ENCODE peak calls at places on chromosomes 2 and 18, in nine cellular contexts. W, X, Y, H, V, T, N, M and R are unnamed samples.

GRCh38 chr2:8500124-8501054 is 181.5 kb upstream of the ID2 start:
- ATAC-seq in W (peak; percentile 14), X (peak; percentile 91), Y (no peak), H (no peak), V (peak; percentile 77), T (no peak), N (no peak), M (peak; percentile 86), R (peak; percentile 60)

GRCh38 chr2:201262718-201263117 is 2.4 kb downstream of the CASP8 start:
- ATAC-seq in W (no peak), X (no peak), Y (no peak), H (no peak), V (no peak), T (no peak), N (no peak), M (no peak), R (no peak)

GRCh38 chr2:180071797-180072196 is 64.7 kb upstream of the CWC22 start:
- ATAC-seq in W (no peak), X (no peak), Y (no peak), H (no peak), V (no peak), T (no peak), N (no peak), M (no peak), R (no peak)

GRCh38 chr2:218260742-218261423 is at the start of gene GPBAR1:
- ATAC-seq in W (peak; percentile 11), X (peak; percentile 36), Y (peak; percentile 57), H (no peak), V (peak; percentile 51), T (no peak), N (no peak), M (peak; percentile 51), R (no peak)

GRCh38 chr18:49797995-49798394 is 15.3 kb downstream of the ACAA2 start:
- ATAC-seq in W (no peak), X (no peak), Y (no peak), H (no peak), V (no peak), T (no peak), N (no peak), M (no peak), R (no peak)

GRCh38 chr2:985317-985898 is 34.8 kb downstream of the SNTG2 start:
- ATAC-seq in W (no peak), X (no peak), Y (no peak), H (no peak), V (no peak), T (no peak), N (no peak), M (no peak), R (no peak)

GRCh38 chr2:54602736-54603322 is 120.6 kb upstream of the EML6 start:
- ATAC-seq in W (no peak), X (no peak), Y (no peak), H (peak; percentile 43), V (peak; percentile 4), T (peak; percentile 1), N (peak; percentile 54), M (no peak), R (no peak)

GRCh38 chr2:62219407-62220159 is 23.7 kb downstream of the B3GNT2 start:
- ATAC-seq in W (no peak), X (no peak), Y (no peak), H (peak; percentile 10), V (no peak), T (no peak), N (no peak), M (no peak), R (no peak)

GRCh38 chr2:101306410-101306809 is 2.1 kb downstream of the RNF149 start:
- ATAC-seq in W (no peak), X (no peak), Y (no peak), H (no peak), V (no peak), T (no peak), N (no peak), M (no peak), R (no peak)

GRCh38 chr2:216829533-216829932 is 30.3 kb downstream of the TNP1 start:
- ATAC-seq in W (peak; percentile 72), X (peak; percentile 99), Y (no peak), H (no peak), V (no peak), T (peak; percentile 97), N (peak; percentile 80), M (no peak), R (peak; percentile 77)

GRCh38 chr2:18123577-18123976 is 245.1 kb downstream of the KCNS3 start:
- ATAC-seq in W (no peak), X (no peak), Y (no peak), H (peak; percentile 66), V (no peak), T (no peak), N (no peak), M (no peak), R (no peak)

GRCh38 chr2:152406119-152406835 is 71.3 kb downstream of the FMNL2 start:
- ATAC-seq in W (no peak), X (no peak), Y (no peak), H (peak; percentile 73), V (no peak), T (no peak), N (no peak), M (no peak), R (no peak)

GRCh38 chr18:39675358-39675757 is 2109.8 kb upstream of the CELF4 start:
- ATAC-seq in W (peak; percentile 52), X (no peak), Y (no peak), H (no peak), V (no peak), T (peak; percentile 16), N (peak; percentile 53), M (peak; percentile 56), R (no peak)

GRCh38 chr2:33482518-33482917 is 6.1 kb downstream of the RASGRP3 start:
- ATAC-seq in W (no peak), X (no peak), Y (no peak), H (no peak), V (no peak), T (peak; percentile 62), N (no peak), M (no peak), R (no peak)

GRCh38 chr2:207265849-207266248 is 100.1 kb upstream of the KLF7 start:
- ATAC-seq in W (no peak), X (no peak), Y (no peak), H (no peak), V (no peak), T (no peak), N (no peak), M (no peak), R (no peak)

GRCh38 chr2:39380525-39381150 is 56.4 kb downstream of the MAP4K3 start:
- ATAC-seq in W (peak; percentile 27), X (no peak), Y (no peak), H (no peak), V (peak; percentile 45), T (peak; percentile 47), N (peak; percentile 22), M (peak; percentile 26), R (peak; percentile 19)

GRCh38 chr2:105517814-105518705 is 119.2 kb upstream of the FHL2 start:
- ATAC-seq in W (peak; percentile 41), X (peak; percentile 91), Y (no peak), H (no peak), V (no peak), T (peak; percentile 76), N (peak; percentile 58), M (no peak), R (peak; percentile 30)

DNA sequence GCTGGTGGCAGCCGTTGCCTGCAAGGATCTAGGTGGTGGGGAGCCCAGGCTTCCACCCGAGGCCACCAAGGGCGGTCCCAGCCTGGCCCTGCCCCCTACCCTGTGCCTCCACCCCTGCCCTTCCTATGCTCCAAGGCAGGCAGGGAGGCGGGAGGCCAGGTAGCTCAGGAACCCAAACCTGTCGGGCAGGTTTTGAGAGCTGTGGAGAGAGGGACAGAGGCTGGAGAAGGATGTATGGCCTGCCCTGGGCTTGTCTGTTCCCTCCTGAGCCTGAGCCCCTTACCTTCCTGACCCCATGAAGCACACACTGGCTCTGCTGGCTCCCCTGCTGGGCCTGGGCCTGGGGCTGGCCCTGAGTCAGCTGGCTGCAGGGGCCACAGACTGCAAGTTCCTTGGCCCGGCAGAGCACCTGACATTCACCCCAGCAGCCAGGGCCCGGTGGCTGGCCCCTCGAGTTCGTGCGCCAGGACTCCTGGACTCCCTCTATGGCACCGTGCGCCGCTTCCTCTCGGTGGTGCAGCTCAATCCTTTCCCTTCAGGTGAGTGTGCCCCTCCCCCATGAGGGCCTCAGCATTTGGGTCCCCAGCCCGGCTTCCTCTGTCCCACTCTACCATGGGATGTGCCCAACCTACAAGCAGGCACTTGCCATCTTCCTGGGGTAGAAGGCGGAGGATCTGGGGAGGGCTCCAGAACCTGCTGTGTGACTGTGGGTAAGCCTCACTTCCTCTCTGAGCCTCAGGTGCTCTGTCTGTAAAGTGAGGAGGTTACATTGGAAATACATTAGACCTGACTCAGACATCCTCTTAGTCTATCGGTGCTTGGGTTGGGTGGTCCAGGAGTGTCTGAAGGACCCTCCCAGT is at the start of gene PROM2:
- ATAC-seq in W (peak; percentile 13), X (peak; percentile 41), Y (peak; percentile 80), H (no peak), V (no peak), T (peak; percentile 28), N (no peak), M (no peak), R (no peak)
- TF ChIP-seq POLR2A in W (no peak), X (no peak), Y (no peak), H (no peak), V (no peak), T (no peak), N (no peak), M (no peak), R (no peak)

GRCh38 chr2:73111300-73112025 is 1.3 kb downstream of the RAB11FIP5 start:
- ATAC-seq in W (peak; percentile 14), X (peak; percentile 42), Y (peak; percentile 54), H (no peak), V (peak; percentile 65), T (peak; percentile 29), N (peak; percentile 2), M (peak; percentile 46), R (no peak)
- H3K27ac ChIP-seq in W (peak overlapping the region; percentile 88), X (peak overlapping the region; percentile 29), Y (peak overlapping the region; percentile 91), H (no peak overlapping the region), V (peak overlapping the region; percentile 86), T (peak overlapping the region; percentile 81), N (peak overlapping the region; percentile 90), M (peak overlapping the region; percentile 53), R (peak overlapping the region; percentile 93)

DNA sequence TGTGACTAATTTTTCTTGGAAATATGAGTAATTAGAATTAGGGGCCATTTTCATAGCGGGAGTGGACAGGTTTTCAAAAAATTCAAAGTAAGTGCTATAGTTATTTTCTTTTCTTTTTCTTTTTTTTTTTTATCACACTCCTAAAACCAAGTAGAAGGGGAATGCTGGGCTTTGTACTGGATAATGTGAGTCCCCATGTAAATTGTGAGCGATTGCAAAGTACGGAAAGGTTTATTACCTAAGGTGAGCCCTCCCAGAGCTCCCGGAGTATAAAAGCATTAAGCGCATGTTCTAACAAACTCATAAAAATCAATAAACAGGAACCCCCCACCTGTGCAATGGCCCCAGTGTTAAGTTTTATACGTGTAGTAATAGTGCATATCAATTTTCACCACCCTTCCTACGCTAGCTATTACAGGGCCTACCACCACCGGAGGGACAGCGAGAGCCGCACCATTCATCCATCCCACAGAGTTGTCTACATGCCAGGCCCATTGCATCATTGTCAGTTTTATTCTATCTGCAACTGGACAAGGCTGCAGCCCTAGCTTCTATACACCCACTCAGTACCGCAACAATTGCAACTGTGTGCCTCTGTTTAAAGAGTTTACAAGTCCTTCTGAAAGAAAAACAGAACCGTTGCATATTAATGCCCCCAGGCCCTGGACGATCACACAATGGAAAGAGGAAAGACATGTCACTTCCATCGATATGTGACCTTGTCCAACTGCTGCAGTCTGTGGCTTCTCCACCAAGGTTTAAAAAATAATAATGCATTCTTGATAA is 58.7 kb downstream of the ZEB2 start:
- ATAC-seq in W (peak; percentile 59), X (no peak), Y (no peak), H (no peak), V (no peak), T (peak; percentile 88), N (peak; percentile 58), M (no peak), R (peak; percentile 37)
- TF ChIP-seq CTCF in W (no peak), X (no peak), Y (no peak), H (no peak), V (no peak), T (no peak), N (no peak), M (no peak), R (no peak)

GRCh38 chr2:46915281-46915810 is at the start of gene MCFD2:
- ATAC-seq in W (peak; percentile 61), X (peak; percentile 42), Y (peak; percentile 23), H (peak; percentile 22), V (peak; percentile 60), T (peak; percentile 54), N (peak; percentile 42), M (peak; percentile 44), R (peak; percentile 48)
- TF ChIP-seq POLR2A in W (no peak), X (no peak), Y (no peak), H (no peak), V (no peak), T (no peak), N (peak; percentile 59), M (peak; percentile 52), R (no peak)